ENCODE peak calls at places on chromosomes 11 and 22, in six cellular contexts. X, Y, N, K, H and C are unnamed samples.

GRCh38 chr11:61922539-61922938 is 5.2 kb upstream of the RAB3IL1 start:
- DNase-seq in X (no peak), Y (no peak), N (peak), K (peak), H (no peak), C (no peak)

GRCh38 chr22:44787832-44788231 is 35.5 kb downstream of the ARHGAP8 start:
- DNase-seq in X (no peak), Y (no peak), N (no peak), K (no peak), H (no peak), C (no peak)

GRCh38 chr11:15843309-15843857 is 513.0 kb downstream of the SOX6 start:
- DNase-seq in X (no peak), Y (no peak), N (peak), K (no peak), H (no peak), C (no peak)

GRCh38 chr22:44735518-44736428 is 16.6 kb upstream of the ARHGAP8 start:
- DNase-seq in X (peak), Y (peak), N (peak), K (peak), H (peak), C (no peak)

GRCh38 chr11:118907051-118907748 is 18.5 kb downstream of the BCL9L start:
- DNase-seq in X (peak), Y (peak), N (peak), K (peak), H (peak), C (peak)

GRCh38 chr11:57460017-57460755 is at the start of gene RTN4RL2:
- DNase-seq in X (peak), Y (peak), N (peak), K (peak), H (peak), C (no peak)

GRCh38 chr11:8262552-8263108 is 1.0 kb downstream of the LMO1 start:
- DNase-seq in X (peak), Y (peak), N (peak), K (no peak), H (peak), C (no peak)

GRCh38 chr22:31861226-31861840 is 83.0 kb upstream of the YWHAH start:
- DNase-seq in X (no peak), Y (no peak), N (peak), K (no peak), H (no peak), C (no peak)

GRCh38 chr11:16430674-16431073 is 74.3 kb upstream of the SOX6 start:
- DNase-seq in X (no peak), Y (no peak), N (no peak), K (no peak), H (no peak), C (no peak)

GRCh38 chr11:502288-503178 is 4.5 kb downstream of the RNH1 start:
- DNase-seq in X (no peak), Y (no peak), N (no peak), K (no peak), H (no peak), C (no peak)

GRCh38 chr11:120340529-120340928 is 4.3 kb downstream of the ARHGEF12 start:
- DNase-seq in X (no peak), Y (no peak), N (no peak), K (no peak), H (peak), C (no peak)

GRCh38 chr22:50285568-50286229 is 15.5 kb upstream of the MAPK11 start:
- DNase-seq in X (no peak), Y (no peak), N (no peak), K (no peak), H (no peak), C (no peak)

GRCh38 chr11:68828957-68829356 is 12.8 kb downstream of the CPT1A start:
- DNase-seq in X (no peak), Y (no peak), N (no peak), K (no peak), H (no peak), C (no peak)

GRCh38 chr11:34534826-34535225 is 21.2 kb upstream of the ELF5 start:
- DNase-seq in X (no peak), Y (no peak), N (no peak), K (no peak), H (no peak), C (no peak)

GRCh38 chr11:118263109-118263508 is 988 bp downstream of the MPZL2 start:
- DNase-seq in X (no peak), Y (no peak), N (no peak), K (no peak), H (no peak), C (no peak)

GRCh38 chr22:31474743-31475142 is 14.9 kb downstream of the EIF4ENIF1 start:
- DNase-seq in X (no peak), Y (no peak), N (peak), K (no peak), H (no peak), C (no peak)